ENCODE peak calls at places on chromosomes 7 and 10, in nine cellular contexts. One of them, this sample, is unnamed.

GRCh38 chr10:1369197-1369596 is 313.0 kb downstream of the WDR37 start:
- DNase-seq in progenitor cell of endocrine pancreas: no peak
- DNase-seq in AG08395: no peak
- DNase-seq in stimulated activated CD4-positive, alpha-beta T cell treated with anti-CD3 and anti-CD28 coated beads, Interleukin-1b, Interleukin-23, amount 100 ng/mL, for 24 hours: no peak
- DNase-seq in GM12865: no peak
- DNase-seq in EL: no peak
- DNase-seq in heart left ventricle: no peak
- DNase-seq in small intestine: no peak
- DNase-seq in mesenchymal stem cell: no peak
- DNase-seq in this sample: no peak

GRCh38 chr10:77636967-77637473 is 588 bp downstream of the KCNMA1 start:
- DNase-seq in progenitor cell of endocrine pancreas: no peak
- DNase-seq in AG08395: no peak
- DNase-seq in stimulated activated CD4-positive, alpha-beta T cell treated with anti-CD3 and anti-CD28 coated beads, Interleukin-1b, Interleukin-23, amount 100 ng/mL, for 24 hours: no peak
- DNase-seq in GM12865: no peak
- DNase-seq in EL: peak; percentile 37
- DNase-seq in heart left ventricle: no peak
- DNase-seq in small intestine: no peak
- DNase-seq in mesenchymal stem cell: no peak
- DNase-seq in this sample: peak; percentile 80

GRCh38 chr7:29337628-29338116 is 143.1 kb downstream of the CHN2 start:
- DNase-seq in progenitor cell of endocrine pancreas: no peak
- DNase-seq in AG08395: no peak
- DNase-seq in stimulated activated CD4-positive, alpha-beta T cell treated with anti-CD3 and anti-CD28 coated beads, Interleukin-1b, Interleukin-23, amount 100 ng/mL, for 24 hours: no peak
- DNase-seq in GM12865: no peak
- DNase-seq in EL: no peak
- DNase-seq in heart left ventricle: no peak
- DNase-seq in small intestine: peak; percentile 35
- DNase-seq in mesenchymal stem cell: peak; percentile 56
- DNase-seq in this sample: no peak

GRCh38 chr10:104067525-104067924 is 18.2 kb downstream of the COL17A1 start:
- DNase-seq in progenitor cell of endocrine pancreas: no peak
- DNase-seq in AG08395: no peak
- DNase-seq in stimulated activated CD4-positive, alpha-beta T cell treated with anti-CD3 and anti-CD28 coated beads, Interleukin-1b, Interleukin-23, amount 100 ng/mL, for 24 hours: no peak
- DNase-seq in GM12865: no peak
- DNase-seq in EL: no peak
- DNase-seq in heart left ventricle: no peak
- DNase-seq in small intestine: no peak
- DNase-seq in mesenchymal stem cell: no peak
- DNase-seq in this sample: no peak

GRCh38 chr7:116601426-116601825 is 70.6 kb upstream of the MET start:
- DNase-seq in progenitor cell of endocrine pancreas: no peak
- DNase-seq in AG08395: no peak
- DNase-seq in stimulated activated CD4-positive, alpha-beta T cell treated with anti-CD3 and anti-CD28 coated beads, Interleukin-1b, Interleukin-23, amount 100 ng/mL, for 24 hours: no peak
- DNase-seq in GM12865: peak; percentile 32
- DNase-seq in EL: no peak
- DNase-seq in heart left ventricle: no peak
- DNase-seq in small intestine: no peak
- DNase-seq in mesenchymal stem cell: no peak
- DNase-seq in this sample: no peak

GRCh38 chr10:89029785-89030437 is 39.3 kb downstream of the FAS start:
- DNase-seq in progenitor cell of endocrine pancreas: peak; percentile 44
- DNase-seq in AG08395: peak; percentile 68
- DNase-seq in stimulated activated CD4-positive, alpha-beta T cell treated with anti-CD3 and anti-CD28 coated beads, Interleukin-1b, Interleukin-23, amount 100 ng/mL, for 24 hours: peak; percentile 55
- DNase-seq in GM12865: peak; percentile 76
- DNase-seq in EL: peak; percentile 74
- DNase-seq in heart left ventricle: peak; percentile 83
- DNase-seq in small intestine: peak; percentile 77
- DNase-seq in mesenchymal stem cell: peak; percentile 79
- DNase-seq in this sample: peak; percentile 88

GRCh38 chr7:130154501-130155317 is 50.5 kb downstream of the TMEM209 start:
- DNase-seq in progenitor cell of endocrine pancreas: no peak
- DNase-seq in AG08395: no peak
- DNase-seq in stimulated activated CD4-positive, alpha-beta T cell treated with anti-CD3 and anti-CD28 coated beads, Interleukin-1b, Interleukin-23, amount 100 ng/mL, for 24 hours: no peak
- DNase-seq in GM12865: no peak
- DNase-seq in EL: no peak
- DNase-seq in heart left ventricle: no peak
- DNase-seq in small intestine: peak; percentile 47
- DNase-seq in mesenchymal stem cell: no peak
- DNase-seq in this sample: no peak

GRCh38 chr7:67022501-67022900 is 25.9 kb downstream of the TYW1 start:
- DNase-seq in progenitor cell of endocrine pancreas: no peak
- DNase-seq in AG08395: peak; percentile 14
- DNase-seq in stimulated activated CD4-positive, alpha-beta T cell treated with anti-CD3 and anti-CD28 coated beads, Interleukin-1b, Interleukin-23, amount 100 ng/mL, for 24 hours: no peak
- DNase-seq in GM12865: no peak
- DNase-seq in EL: no peak
- DNase-seq in heart left ventricle: no peak
- DNase-seq in small intestine: no peak
- DNase-seq in mesenchymal stem cell: no peak
- DNase-seq in this sample: no peak

GRCh38 chr7:80659120-80660055 is 20.9 kb downstream of the CD36 start:
- DNase-seq in progenitor cell of endocrine pancreas: no peak
- DNase-seq in AG08395: peak; percentile 48
- DNase-seq in stimulated activated CD4-positive, alpha-beta T cell treated with anti-CD3 and anti-CD28 coated beads, Interleukin-1b, Interleukin-23, amount 100 ng/mL, for 24 hours: no peak
- DNase-seq in GM12865: no peak
- DNase-seq in EL: peak; percentile 48
- DNase-seq in heart left ventricle: no peak
- DNase-seq in small intestine: peak; percentile 43
- DNase-seq in mesenchymal stem cell: peak; percentile 38
- DNase-seq in this sample: no peak

GRCh38 chr7:47080816-47081215 is 501.1 kb downstream of the TNS3 start:
- DNase-seq in progenitor cell of endocrine pancreas: no peak
- DNase-seq in AG08395: peak; percentile 54
- DNase-seq in stimulated activated CD4-positive, alpha-beta T cell treated with anti-CD3 and anti-CD28 coated beads, Interleukin-1b, Interleukin-23, amount 100 ng/mL, for 24 hours: no peak
- DNase-seq in GM12865: no peak
- DNase-seq in EL: peak; percentile 65
- DNase-seq in heart left ventricle: no peak
- DNase-seq in small intestine: peak; percentile 5
- DNase-seq in mesenchymal stem cell: peak; percentile 90
- DNase-seq in this sample: no peak

GRCh38 chr10:21527634-21528451 is 2.4 kb upstream of the SKIDA1 start:
- DNase-seq in progenitor cell of endocrine pancreas: no peak
- DNase-seq in AG08395: no peak
- DNase-seq in stimulated activated CD4-positive, alpha-beta T cell treated with anti-CD3 and anti-CD28 coated beads, Interleukin-1b, Interleukin-23, amount 100 ng/mL, for 24 hours: no peak
- DNase-seq in GM12865: no peak
- DNase-seq in EL: peak; percentile 50
- DNase-seq in heart left ventricle: no peak
- DNase-seq in small intestine: no peak
- DNase-seq in mesenchymal stem cell: peak; percentile 77
- DNase-seq in this sample: no peak

GRCh38 chr10:88389456-88389855 is 193.7 kb downstream of the RNLS start:
- DNase-seq in progenitor cell of endocrine pancreas: no peak
- DNase-seq in AG08395: peak; percentile 13
- DNase-seq in stimulated activated CD4-positive, alpha-beta T cell treated with anti-CD3 and anti-CD28 coated beads, Interleukin-1b, Interleukin-23, amount 100 ng/mL, for 24 hours: no peak
- DNase-seq in GM12865: peak; percentile 77
- DNase-seq in EL: peak; percentile 55
- DNase-seq in heart left ventricle: peak; percentile 16
- DNase-seq in small intestine: peak; percentile 72
- DNase-seq in mesenchymal stem cell: peak; percentile 69
- DNase-seq in this sample: no peak

GRCh38 chr10:21624951-21625350 is 90.9 kb downstream of the MLLT10 start:
- DNase-seq in progenitor cell of endocrine pancreas: no peak
- DNase-seq in AG08395: no peak
- DNase-seq in stimulated activated CD4-positive, alpha-beta T cell treated with anti-CD3 and anti-CD28 coated beads, Interleukin-1b, Interleukin-23, amount 100 ng/mL, for 24 hours: no peak
- DNase-seq in GM12865: no peak
- DNase-seq in EL: no peak
- DNase-seq in heart left ventricle: no peak
- DNase-seq in small intestine: no peak
- DNase-seq in mesenchymal stem cell: no peak
- DNase-seq in this sample: no peak

GRCh38 chr7:16587785-16588184 is 57.8 kb downstream of the ANKMY2 start:
- DNase-seq in progenitor cell of endocrine pancreas: no peak
- DNase-seq in AG08395: no peak
- DNase-seq in stimulated activated CD4-positive, alpha-beta T cell treated with anti-CD3 and anti-CD28 coated beads, Interleukin-1b, Interleukin-23, amount 100 ng/mL, for 24 hours: no peak
- DNase-seq in GM12865: no peak
- DNase-seq in EL: no peak
- DNase-seq in heart left ventricle: no peak
- DNase-seq in small intestine: no peak
- DNase-seq in mesenchymal stem cell: no peak
- DNase-seq in this sample: no peak

GRCh38 chr7:139476139-139476538 is 7.3 kb downstream of the KLRG2 start:
- DNase-seq in progenitor cell of endocrine pancreas: no peak
- DNase-seq in AG08395: no peak
- DNase-seq in stimulated activated CD4-positive, alpha-beta T cell treated with anti-CD3 and anti-CD28 coated beads, Interleukin-1b, Interleukin-23, amount 100 ng/mL, for 24 hours: no peak
- DNase-seq in GM12865: no peak
- DNase-seq in EL: no peak
- DNase-seq in heart left ventricle: no peak
- DNase-seq in small intestine: no peak
- DNase-seq in mesenchymal stem cell: no peak
- DNase-seq in this sample: no peak

GRCh38 chr7:20798081-20798693 is 11.5 kb upstream of the SP8 start:
- DNase-seq in progenitor cell of endocrine pancreas: no peak
- DNase-seq in AG08395: peak; percentile 67
- DNase-seq in stimulated activated CD4-positive, alpha-beta T cell treated with anti-CD3 and anti-CD28 coated beads, Interleukin-1b, Interleukin-23, amount 100 ng/mL, for 24 hours: no peak
- DNase-seq in GM12865: peak; percentile 69
- DNase-seq in EL: no peak
- DNase-seq in heart left ventricle: no peak
- DNase-seq in small intestine: peak; percentile 50
- DNase-seq in mesenchymal stem cell: peak; percentile 26
- DNase-seq in this sample: peak; percentile 80

GRCh38 chr7:148761499-148762278 is 63.0 kb downstream of the CUL1 start:
- DNase-seq in progenitor cell of endocrine pancreas: no peak
- DNase-seq in AG08395: no peak
- DNase-seq in stimulated activated CD4-positive, alpha-beta T cell treated with anti-CD3 and anti-CD28 coated beads, Interleukin-1b, Interleukin-23, amount 100 ng/mL, for 24 hours: no peak
- DNase-seq in GM12865: no peak
- DNase-seq in EL: no peak
- DNase-seq in heart left ventricle: no peak
- DNase-seq in small intestine: no peak
- DNase-seq in mesenchymal stem cell: no peak
- DNase-seq in this sample: no peak

GRCh38 chr10:79417266-79417665 is 28.2 kb downstream of the ZCCHC24 start:
- DNase-seq in progenitor cell of endocrine pancreas: no peak
- DNase-seq in AG08395: no peak
- DNase-seq in stimulated activated CD4-positive, alpha-beta T cell treated with anti-CD3 and anti-CD28 coated beads, Interleukin-1b, Interleukin-23, amount 100 ng/mL, for 24 hours: no peak
- DNase-seq in GM12865: no peak
- DNase-seq in EL: no peak
- DNase-seq in heart left ventricle: no peak
- DNase-seq in small intestine: no peak
- DNase-seq in mesenchymal stem cell: no peak
- DNase-seq in this sample: peak; percentile 58

GRCh38 chr7:776992-777520 is 50.0 kb upstream of the PRKAR1B start:
- DNase-seq in progenitor cell of endocrine pancreas: no peak
- DNase-seq in AG08395: no peak
- DNase-seq in stimulated activated CD4-positive, alpha-beta T cell treated with anti-CD3 and anti-CD28 coated beads, Interleukin-1b, Interleukin-23, amount 100 ng/mL, for 24 hours: no peak
- DNase-seq in GM12865: no peak
- DNase-seq in EL: peak; percentile 19
- DNase-seq in heart left ventricle: no peak
- DNase-seq in small intestine: no peak
- DNase-seq in mesenchymal stem cell: peak; percentile 14
- DNase-seq in this sample: no peak

GRCh38 chr10:62980697-62981495 is 152.2 kb upstream of the NRBF2 start:
- DNase-seq in progenitor cell of endocrine pancreas: no peak
- DNase-seq in AG08395: no peak
- DNase-seq in stimulated activated CD4-positive, alpha-beta T cell treated with anti-CD3 and anti-CD28 coated beads, Interleukin-1b, Interleukin-23, amount 100 ng/mL, for 24 hours: peak; percentile 3
- DNase-seq in GM12865: no peak
- DNase-seq in EL: no peak
- DNase-seq in heart left ventricle: no peak
- DNase-seq in small intestine: no peak
- DNase-seq in mesenchymal stem cell: no peak
- DNase-seq in this sample: no peak

GRCh38 chr10:31134303-31134928 is 102.8 kb upstream of the ZNF438 start:
- DNase-seq in progenitor cell of endocrine pancreas: no peak
- DNase-seq in AG08395: peak; percentile 30
- DNase-seq in stimulated activated CD4-positive, alpha-beta T cell treated with anti-CD3 and anti-CD28 coated beads, Interleukin-1b, Interleukin-23, amount 100 ng/mL, for 24 hours: no peak
- DNase-seq in GM12865: peak; percentile 53
- DNase-seq in EL: peak; percentile 75
- DNase-seq in heart left ventricle: no peak
- DNase-seq in small intestine: no peak
- DNase-seq in mesenchymal stem cell: peak; percentile 94
- DNase-seq in this sample: no peak

GRCh38 chr10:77355844-77356243 is 281.8 kb downstream of the KCNMA1 start:
- DNase-seq in progenitor cell of endocrine pancreas: no peak
- DNase-seq in AG08395: peak; percentile 68
- DNase-seq in stimulated activated CD4-positive, alpha-beta T cell treated with anti-CD3 and anti-CD28 coated beads, Interleukin-1b, Interleukin-23, amount 100 ng/mL, for 24 hours: no peak
- DNase-seq in GM12865: no peak
- DNase-seq in EL: peak; percentile 81
- DNase-seq in heart left ventricle: no peak
- DNase-seq in small intestine: no peak
- DNase-seq in mesenchymal stem cell: peak; percentile 95
- DNase-seq in this sample: no peak

GRCh38 chr7:29866490-29866930 is 60.2 kb downstream of the WIPF3 start:
- DNase-seq in progenitor cell of endocrine pancreas: no peak
- DNase-seq in AG08395: no peak
- DNase-seq in stimulated activated CD4-positive, alpha-beta T cell treated with anti-CD3 and anti-CD28 coated beads, Interleukin-1b, Interleukin-23, amount 100 ng/mL, for 24 hours: no peak
- DNase-seq in GM12865: no peak
- DNase-seq in EL: no peak
- DNase-seq in heart left ventricle: peak; percentile 39
- DNase-seq in small intestine: no peak
- DNase-seq in mesenchymal stem cell: no peak
- DNase-seq in this sample: no peak

GRCh38 chr7:72538147-72538546 is 126.0 kb upstream of the CALN1 start:
- DNase-seq in progenitor cell of endocrine pancreas: no peak
- DNase-seq in AG08395: no peak
- DNase-seq in stimulated activated CD4-positive, alpha-beta T cell treated with anti-CD3 and anti-CD28 coated beads, Interleukin-1b, Interleukin-23, amount 100 ng/mL, for 24 hours: no peak
- DNase-seq in GM12865: no peak
- DNase-seq in EL: no peak
- DNase-seq in heart left ventricle: no peak
- DNase-seq in small intestine: no peak
- DNase-seq in mesenchymal stem cell: no peak
- DNase-seq in this sample: no peak

GRCh38 chr7:28725045-28725630 is 233.0 kb downstream of the TRIL start:
- DNase-seq in progenitor cell of endocrine pancreas: no peak
- DNase-seq in AG08395: no peak
- DNase-seq in stimulated activated CD4-positive, alpha-beta T cell treated with anti-CD3 and anti-CD28 coated beads, Interleukin-1b, Interleukin-23, amount 100 ng/mL, for 24 hours: no peak
- DNase-seq in GM12865: peak; percentile 44
- DNase-seq in EL: no peak
- DNase-seq in heart left ventricle: no peak
- DNase-seq in small intestine: no peak
- DNase-seq in mesenchymal stem cell: no peak
- DNase-seq in this sample: no peak

GRCh38 chr10:76206797-76207352 is 775.5 kb downstream of the LRMDA start:
- DNase-seq in progenitor cell of endocrine pancreas: no peak
- DNase-seq in AG08395: no peak
- DNase-seq in stimulated activated CD4-positive, alpha-beta T cell treated with anti-CD3 and anti-CD28 coated beads, Interleukin-1b, Interleukin-23, amount 100 ng/mL, for 24 hours: no peak
- DNase-seq in GM12865: no peak
- DNase-seq in EL: no peak
- DNase-seq in heart left ventricle: no peak
- DNase-seq in small intestine: no peak
- DNase-seq in mesenchymal stem cell: peak; percentile 65
- DNase-seq in this sample: no peak

GRCh38 chr10:29648114-29648982 is 13.6 kb upstream of the SVIL start:
- DNase-seq in progenitor cell of endocrine pancreas: no peak
- DNase-seq in AG08395: peak; percentile 46
- DNase-seq in stimulated activated CD4-positive, alpha-beta T cell treated with anti-CD3 and anti-CD28 coated beads, Interleukin-1b, Interleukin-23, amount 100 ng/mL, for 24 hours: no peak
- DNase-seq in GM12865: no peak
- DNase-seq in EL: no peak
- DNase-seq in heart left ventricle: no peak
- DNase-seq in small intestine: peak; percentile 92
- DNase-seq in mesenchymal stem cell: peak; percentile 43
- DNase-seq in this sample: no peak

GRCh38 chr10:96017227-96017687 is 26.1 kb upstream of the CCNJ start:
- DNase-seq in progenitor cell of endocrine pancreas: peak; percentile 36
- DNase-seq in AG08395: peak; percentile 64
- DNase-seq in stimulated activated CD4-positive, alpha-beta T cell treated with anti-CD3 and anti-CD28 coated beads, Interleukin-1b, Interleukin-23, amount 100 ng/mL, for 24 hours: no peak
- DNase-seq in GM12865: peak; percentile 72
- DNase-seq in EL: peak; percentile 50
- DNase-seq in heart left ventricle: peak; percentile 12
- DNase-seq in small intestine: peak; percentile 87
- DNase-seq in mesenchymal stem cell: peak; percentile 79
- DNase-seq in this sample: no peak

GRCh38 chr7:40301486-40302065 is 166.8 kb downstream of the SUGCT start:
- DNase-seq in progenitor cell of endocrine pancreas: no peak
- DNase-seq in AG08395: peak; percentile 31
- DNase-seq in stimulated activated CD4-positive, alpha-beta T cell treated with anti-CD3 and anti-CD28 coated beads, Interleukin-1b, Interleukin-23, amount 100 ng/mL, for 24 hours: no peak
- DNase-seq in GM12865: no peak
- DNase-seq in EL: peak; percentile 8
- DNase-seq in heart left ventricle: no peak
- DNase-seq in small intestine: no peak
- DNase-seq in mesenchymal stem cell: no peak
- DNase-seq in this sample: no peak

GRCh38 chr10:2619472-2619871 is 447.9 kb upstream of the PFKP start:
- DNase-seq in progenitor cell of endocrine pancreas: no peak
- DNase-seq in AG08395: no peak
- DNase-seq in stimulated activated CD4-positive, alpha-beta T cell treated with anti-CD3 and anti-CD28 coated beads, Interleukin-1b, Interleukin-23, amount 100 ng/mL, for 24 hours: no peak
- DNase-seq in GM12865: peak; percentile 9
- DNase-seq in EL: no peak
- DNase-seq in heart left ventricle: no peak
- DNase-seq in small intestine: no peak
- DNase-seq in mesenchymal stem cell: peak; percentile 48
- DNase-seq in this sample: no peak

GRCh38 chr7:3239291-3239691 is 61.8 kb upstream of the SDK1 start:
- DNase-seq in progenitor cell of endocrine pancreas: no peak
- DNase-seq in AG08395: no peak
- DNase-seq in stimulated activated CD4-positive, alpha-beta T cell treated with anti-CD3 and anti-CD28 coated beads, Interleukin-1b, Interleukin-23, amount 100 ng/mL, for 24 hours: no peak
- DNase-seq in GM12865: no peak
- DNase-seq in EL: no peak
- DNase-seq in heart left ventricle: no peak
- DNase-seq in small intestine: no peak
- DNase-seq in mesenchymal stem cell: no peak
- DNase-seq in this sample: no peak

This sample was measured in spleen.